ENCODE peak calls at places on chromosomes 4 and X, in seven cellular contexts. One of them, this sample, is unnamed.

GRCh38 chrX:29461039-29461438 is 754.3 kb upstream of the MAGEB2 start:
- DNase-seq in GM23248: peak; percentile 1
- DNase-seq in IMR-90: no peak
- DNase-seq in DND-41: no peak
- DNase-seq in neural progenitor cell: no peak
- DNase-seq in neuronal stem cell: no peak
- DNase-seq in HCT116: no peak
- DNase-seq in this sample: peak; percentile 3

GRCh38 chr4:46404961-46405360 is 15.0 kb upstream of the GABRA2 start:
- DNase-seq in GM23248: no peak
- DNase-seq in IMR-90: peak; percentile 59
- DNase-seq in DND-41: no peak
- DNase-seq in neural progenitor cell: peak; percentile 70
- DNase-seq in neuronal stem cell: no peak
- DNase-seq in HCT116: no peak
- DNase-seq in this sample: peak; percentile 17

GRCh38 chrX:9681011-9681410 is 84.6 kb downstream of the GPR143 start:
- DNase-seq in GM23248: no peak
- DNase-seq in IMR-90: no peak
- DNase-seq in DND-41: no peak
- DNase-seq in neural progenitor cell: no peak
- DNase-seq in neuronal stem cell: no peak
- DNase-seq in HCT116: no peak
- DNase-seq in this sample: no peak

GRCh38 chrX:6024204-6024603 is 204.5 kb downstream of the NLGN4X start:
- DNase-seq in GM23248: peak; percentile 1
- DNase-seq in IMR-90: no peak
- DNase-seq in DND-41: no peak
- DNase-seq in neural progenitor cell: no peak
- DNase-seq in neuronal stem cell: no peak
- DNase-seq in HCT116: no peak
- DNase-seq in this sample: peak; percentile 79

GRCh38 chr4:55819634-55820033 is at the start of gene EXOC1L:
- DNase-seq in GM23248: peak; percentile 40
- DNase-seq in IMR-90: no peak
- DNase-seq in DND-41: no peak
- DNase-seq in neural progenitor cell: peak; percentile 82
- DNase-seq in neuronal stem cell: peak; percentile 46
- DNase-seq in HCT116: no peak
- DNase-seq in this sample: no peak

GRCh38 chrX:102516314-102516936 is at the start of gene TMSB15A:
- DNase-seq in GM23248: peak; percentile 66
- DNase-seq in IMR-90: peak; percentile 28
- DNase-seq in DND-41: no peak
- DNase-seq in neural progenitor cell: peak; percentile 90
- DNase-seq in neuronal stem cell: peak; percentile 58
- DNase-seq in HCT116: no peak
- DNase-seq in this sample: peak; percentile 28

GRCh38 chr4:128386761-128387599 is 99.4 kb upstream of the PGRMC2 start:
- DNase-seq in GM23248: peak; percentile 98
- DNase-seq in IMR-90: peak; percentile 97
- DNase-seq in DND-41: no peak
- DNase-seq in neural progenitor cell: no peak
- DNase-seq in neuronal stem cell: no peak
- DNase-seq in HCT116: peak; percentile 67
- DNase-seq in this sample: peak; percentile 83

GRCh38 chr4:115484479-115484878 is 371.1 kb upstream of the NDST4 start:
- DNase-seq in GM23248: no peak
- DNase-seq in IMR-90: no peak
- DNase-seq in DND-41: no peak
- DNase-seq in neural progenitor cell: no peak
- DNase-seq in neuronal stem cell: no peak
- DNase-seq in HCT116: no peak
- DNase-seq in this sample: no peak

GRCh38 chr4:4533461-4534169 is 8.2 kb downstream of the STX18 start:
- DNase-seq in GM23248: no peak
- DNase-seq in IMR-90: no peak
- DNase-seq in DND-41: no peak
- DNase-seq in neural progenitor cell: no peak
- DNase-seq in neuronal stem cell: no peak
- DNase-seq in HCT116: no peak
- DNase-seq in this sample: no peak

GRCh38 chr4:185708348-185708747 is 103.6 kb downstream of the SORBS2 start:
- DNase-seq in GM23248: peak; percentile 47
- DNase-seq in IMR-90: peak; percentile 52
- DNase-seq in DND-41: no peak
- DNase-seq in neural progenitor cell: no peak
- DNase-seq in neuronal stem cell: no peak
- DNase-seq in HCT116: no peak
- DNase-seq in this sample: peak; percentile 71

GRCh38 chr4:37453004-37453360 is 208.4 kb downstream of the NWD2 start:
- DNase-seq in GM23248: peak; percentile 70
- DNase-seq in IMR-90: peak; percentile 48
- DNase-seq in DND-41: peak; percentile 11
- DNase-seq in neural progenitor cell: peak; percentile 84
- DNase-seq in neuronal stem cell: peak; percentile 59
- DNase-seq in HCT116: peak; percentile 58
- DNase-seq in this sample: peak; percentile 64

GRCh38 chrX:136635235-136635634 is 12.7 kb upstream of the CD40LG start:
- DNase-seq in GM23248: no peak
- DNase-seq in IMR-90: no peak
- DNase-seq in DND-41: peak; percentile 41
- DNase-seq in neural progenitor cell: no peak
- DNase-seq in neuronal stem cell: no peak
- DNase-seq in HCT116: no peak
- DNase-seq in this sample: no peak

GRCh38 chrX:129696463-129697155 is 41.9 kb upstream of the APLN start:
- DNase-seq in GM23248: no peak
- DNase-seq in IMR-90: no peak
- DNase-seq in DND-41: no peak
- DNase-seq in neural progenitor cell: no peak
- DNase-seq in neuronal stem cell: no peak
- DNase-seq in HCT116: no peak
- DNase-seq in this sample: no peak

GRCh38 chr4:84691170-84691691 is 108.3 kb downstream of the CDS1 start:
- DNase-seq in GM23248: peak; percentile 94
- DNase-seq in IMR-90: peak; percentile 94
- DNase-seq in DND-41: no peak
- DNase-seq in neural progenitor cell: no peak
- DNase-seq in neuronal stem cell: no peak
- DNase-seq in HCT116: peak; percentile 86
- DNase-seq in this sample: peak; percentile 92

GRCh38 chr4:126697748-126698147 is 935.0 kb upstream of the INTU start:
- DNase-seq in GM23248: peak; percentile 69
- DNase-seq in IMR-90: peak; percentile 84
- DNase-seq in DND-41: no peak
- DNase-seq in neural progenitor cell: no peak
- DNase-seq in neuronal stem cell: no peak
- DNase-seq in HCT116: no peak
- DNase-seq in this sample: peak; percentile 74

GRCh38 chr4:107392951-107393350 is 327.1 kb downstream of the PAPSS1 start:
- DNase-seq in GM23248: peak; percentile 68
- DNase-seq in IMR-90: peak; percentile 1
- DNase-seq in DND-41: no peak
- DNase-seq in neural progenitor cell: no peak
- DNase-seq in neuronal stem cell: no peak
- DNase-seq in HCT116: no peak
- DNase-seq in this sample: no peak

GRCh38 chr4:2072971-2073807 is 14.1 kb downstream of the NAT8L start:
- DNase-seq in GM23248: no peak
- DNase-seq in IMR-90: no peak
- DNase-seq in DND-41: no peak
- DNase-seq in neural progenitor cell: no peak
- DNase-seq in neuronal stem cell: no peak
- DNase-seq in HCT116: no peak
- DNase-seq in this sample: no peak

GRCh38 chr4:22988526-22988925 is 295.8 kb downstream of the GBA3 start:
- DNase-seq in GM23248: peak; percentile 3
- DNase-seq in IMR-90: no peak
- DNase-seq in DND-41: no peak
- DNase-seq in neural progenitor cell: no peak
- DNase-seq in neuronal stem cell: no peak
- DNase-seq in HCT116: no peak
- DNase-seq in this sample: no peak

GRCh38 chr4:142645478-142646108 is 200.5 kb downstream of the INPP4B start:
- DNase-seq in GM23248: no peak
- DNase-seq in IMR-90: no peak
- DNase-seq in DND-41: peak; percentile 73
- DNase-seq in neural progenitor cell: no peak
- DNase-seq in neuronal stem cell: no peak
- DNase-seq in HCT116: no peak
- DNase-seq in this sample: no peak

GRCh38 chrX:153921511-153922285 is 4.4 kb downstream of the ARHGAP4 start:
- DNase-seq in GM23248: peak; percentile 45
- DNase-seq in IMR-90: no peak
- DNase-seq in DND-41: peak; percentile 62
- DNase-seq in neural progenitor cell: no peak
- DNase-seq in neuronal stem cell: no peak
- DNase-seq in HCT116: no peak
- DNase-seq in this sample: no peak
- H3K27ac ChIP-seq in GM23248: no peak overlapping the region
- H3K27ac ChIP-seq in IMR-90: no peak overlapping the region
- H3K27ac ChIP-seq in DND-41: peak overlapping the region; percentile 56
- H3K27ac ChIP-seq in neural progenitor cell: no peak overlapping the region
- H3K27ac ChIP-seq in neuronal stem cell: no peak overlapping the region
- H3K27ac ChIP-seq in HCT116: no peak overlapping the region
- H3K27ac ChIP-seq in this sample: no peak overlapping the region

GRCh38 chr4:169791064-169791463 is 33.3 kb upstream of the HPF1 start:
- DNase-seq in GM23248: peak; percentile 22
- DNase-seq in IMR-90: no peak
- DNase-seq in DND-41: no peak
- DNase-seq in neural progenitor cell: no peak
- DNase-seq in neuronal stem cell: no peak
- DNase-seq in HCT116: no peak
- DNase-seq in this sample: peak; percentile 65
- H2AFZ ChIP-seq in GM23248: peak overlapping the region; percentile 84
- H2AFZ ChIP-seq in IMR-90: no peak overlapping the region
- H2AFZ ChIP-seq in DND-41: no peak overlapping the region
- H2AFZ ChIP-seq in neural progenitor cell: no peak overlapping the region
- H2AFZ ChIP-seq in neuronal stem cell: peak overlapping the region; percentile 79
- H2AFZ ChIP-seq in HCT116: peak overlapping the region; percentile 99
- H2AFZ ChIP-seq in this sample: peak overlapping the region; percentile 79

GRCh38 chrX:17161991-17162390 is 213.0 kb upstream of the NHS start:
- DNase-seq in GM23248: no peak
- DNase-seq in IMR-90: no peak
- DNase-seq in DND-41: no peak
- DNase-seq in neural progenitor cell: no peak
- DNase-seq in neuronal stem cell: no peak
- DNase-seq in HCT116: no peak
- DNase-seq in this sample: peak; percentile 58
- H3K9me3 ChIP-seq in GM23248: no peaks in the 10 kb centered on the region
- H3K9me3 ChIP-seq in IMR-90: no peaks in the 10 kb centered on the region
- H3K9me3 ChIP-seq in DND-41: no peaks in the 10 kb centered on the region
- H3K9me3 ChIP-seq in neural progenitor cell: peaks cover 27% of the 10 kb centered on the region
- H3K9me3 ChIP-seq in neuronal stem cell: no peaks in the 10 kb centered on the region
- H3K9me3 ChIP-seq in HCT116: no peaks in the 10 kb centered on the region
- H3K9me3 ChIP-seq in this sample: peaks cover 7% of the 10 kb centered on the region

DNA sequence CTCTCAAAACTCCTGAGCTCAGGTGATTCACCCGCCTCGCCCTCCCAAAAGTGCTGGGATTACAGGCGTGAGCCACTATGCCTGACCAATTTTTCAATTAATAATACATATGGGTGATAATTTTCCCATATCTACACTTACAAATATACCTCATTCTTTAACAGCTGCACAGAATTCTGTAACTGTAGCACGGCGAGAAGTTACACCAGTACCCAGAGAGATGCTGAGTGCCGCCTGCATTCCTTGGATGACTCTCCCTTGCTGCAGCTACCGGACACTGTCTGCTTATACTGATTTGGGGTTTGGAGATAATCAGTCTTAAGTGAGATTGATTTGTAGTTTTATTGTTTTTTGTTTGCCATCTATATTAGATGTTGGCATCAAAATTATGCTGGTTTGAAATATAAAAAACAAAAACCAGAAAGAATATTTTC is 5.8 kb downstream of the TIFA start:
- DNase-seq in GM23248: no peak
- DNase-seq in IMR-90: peak; percentile 13
- DNase-seq in DND-41: no peak
- DNase-seq in neural progenitor cell: peak; percentile 13
- DNase-seq in neuronal stem cell: no peak
- DNase-seq in HCT116: no peak
- DNase-seq in this sample: no peak
- H3K27ac ChIP-seq in GM23248: no peak overlapping the region
- H3K27ac ChIP-seq in IMR-90: no peak overlapping the region
- H3K27ac ChIP-seq in DND-41: no peak overlapping the region
- H3K27ac ChIP-seq in neural progenitor cell: no peak overlapping the region
- H3K27ac ChIP-seq in neuronal stem cell: no peak overlapping the region
- H3K27ac ChIP-seq in HCT116: no peak overlapping the region
- H3K27ac ChIP-seq in this sample: peak overlapping the region; percentile 36

DNA sequence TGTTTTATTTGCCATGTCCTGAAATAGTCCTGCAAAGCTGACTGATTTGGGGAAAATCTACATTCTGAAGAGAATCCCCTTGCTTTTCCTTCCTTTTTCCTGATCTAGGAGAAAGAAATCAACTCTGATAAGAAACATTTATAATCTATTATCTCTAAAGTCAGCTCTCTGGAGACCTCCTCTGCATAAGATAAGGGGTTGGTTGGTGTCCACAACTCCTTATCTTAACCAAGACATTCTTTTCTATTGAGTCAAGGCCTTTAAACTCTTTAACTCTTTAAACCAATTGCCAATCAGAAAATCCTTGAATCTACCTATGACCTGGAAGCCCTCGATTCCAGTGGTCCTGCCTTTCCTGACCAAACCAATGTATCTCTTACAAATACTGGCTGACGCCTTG is 373.6 kb upstream of the RASGEF1B start:
- DNase-seq in GM23248: no peak
- DNase-seq in IMR-90: no peak
- DNase-seq in DND-41: no peak
- DNase-seq in neural progenitor cell: no peak
- DNase-seq in neuronal stem cell: no peak
- DNase-seq in HCT116: no peak
- DNase-seq in this sample: no peak
- H2AFZ ChIP-seq in GM23248: no peak overlapping the region
- H2AFZ ChIP-seq in IMR-90: no peak overlapping the region
- H2AFZ ChIP-seq in DND-41: no peak overlapping the region
- H2AFZ ChIP-seq in neural progenitor cell: peak overlapping the region; percentile 30
- H2AFZ ChIP-seq in neuronal stem cell: no peak overlapping the region
- H2AFZ ChIP-seq in HCT116: no peak overlapping the region
- H2AFZ ChIP-seq in this sample: no peak overlapping the region

GRCh38 chrX:63750846-63751245 is 34.2 kb downstream of the ARHGEF9 start:
- DNase-seq in GM23248: no peak
- DNase-seq in IMR-90: no peak
- DNase-seq in DND-41: no peak
- DNase-seq in neural progenitor cell: peak; percentile 81
- DNase-seq in neuronal stem cell: peak; percentile 23
- DNase-seq in HCT116: no peak
- DNase-seq in this sample: no peak
- H3K9me3 ChIP-seq in GM23248: no peaks in the 10 kb centered on the region
- H3K9me3 ChIP-seq in IMR-90: no peaks in the 10 kb centered on the region
- H3K9me3 ChIP-seq in DND-41: no peaks in the 10 kb centered on the region
- H3K9me3 ChIP-seq in neural progenitor cell: no peaks in the 10 kb centered on the region
- H3K9me3 ChIP-seq in neuronal stem cell: no peaks in the 10 kb centered on the region
- H3K9me3 ChIP-seq in HCT116: no peaks in the 10 kb centered on the region
- H3K9me3 ChIP-seq in this sample: no peaks in the 10 kb centered on the region

DNA sequence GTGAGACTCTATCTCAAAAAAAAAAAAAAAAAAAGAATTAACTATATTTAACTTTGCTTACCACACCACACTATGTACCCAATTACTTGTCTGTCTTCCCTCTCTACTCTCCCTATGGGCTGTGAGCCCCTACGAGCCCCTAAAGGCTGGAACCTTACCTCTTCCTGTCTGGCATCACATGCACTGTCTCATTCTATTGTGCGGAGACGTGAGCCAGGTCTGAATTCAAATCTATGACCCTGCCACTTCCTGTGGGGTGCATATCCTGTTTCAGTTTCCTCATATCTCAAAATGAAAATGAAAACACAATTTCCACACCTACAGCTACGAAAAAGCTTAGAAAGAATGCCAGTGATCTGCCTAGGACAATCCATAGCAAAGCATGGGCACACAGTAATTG is 42.9 kb upstream of the HS3ST1 start:
- DNase-seq in GM23248: no peak
- DNase-seq in IMR-90: no peak
- DNase-seq in DND-41: peak; percentile 72
- DNase-seq in neural progenitor cell: no peak
- DNase-seq in neuronal stem cell: no peak
- DNase-seq in HCT116: no peak
- DNase-seq in this sample: no peak
- H3K27ac ChIP-seq in GM23248: no peak overlapping the region
- H3K27ac ChIP-seq in IMR-90: no peak overlapping the region
- H3K27ac ChIP-seq in DND-41: no peak overlapping the region
- H3K27ac ChIP-seq in neural progenitor cell: no peak overlapping the region
- H3K27ac ChIP-seq in neuronal stem cell: no peak overlapping the region
- H3K27ac ChIP-seq in HCT116: no peak overlapping the region
- H3K27ac ChIP-seq in this sample: no peak overlapping the region